ENCODE peak calls at places on chromosomes 1 and 21, in seven cellular contexts. E is naive thymus-derived CD4-positive, alpha-beta T cell; P is body of pancreas; I is transverse colon; V is IMR-90; O is pancreas; S is astrocyte. G is an unnamed sample.

GRCh38 chr21:29208666-29209059 is 78.2 kb downstream of the MAP3K7CL start:
- DNase-seq in V (peak; percentile 93), I (no peak), S (peak; percentile 96), O (no peak), P (no peak), E (no peak), G (no peak)

GRCh38 chr1:56965191-56965590 is 624 bp downstream of the C8B start:
- DNase-seq in I (no peak), O (no peak), E (no peak), V (no peak), S (no peak), P (no peak), G (no peak)

GRCh38 chr21:31872452-31873274 is at the start of gene HUNK:
- DNase-seq in S (peak; percentile 22), P (peak; percentile 73), I (peak; percentile 58), O (peak; percentile 81), E (no peak), V (peak; percentile 54), G (peak; percentile 42)

GRCh38 chr1:5763971-5764370 is 228.3 kb downstream of the NPHP4 start:
- DNase-seq in V (no peak), E (no peak), S (no peak), P (no peak), I (no peak), O (no peak), G (no peak)

GRCh38 chr1:31984419-31985347 is 29.0 kb upstream of the KHDRBS1 start:
- DNase-seq in E (no peak), P (no peak), I (no peak), S (peak; percentile 59), V (peak; percentile 63), O (no peak), G (no peak)

GRCh38 chr1:54160351-54160750 is 7.6 kb upstream of the CDCP2 start:
- DNase-seq in S (no peak), P (no peak), O (no peak), E (no peak), V (no peak), I (no peak), G (no peak)

GRCh38 chr1:165795894-165796293 is 27.2 kb upstream of the TMCO1 start:
- DNase-seq in E (no peak), I (no peak), V (no peak), S (no peak), P (no peak), O (no peak), G (no peak)

GRCh38 chr21:44755227-44755626 is 43.9 kb upstream of the TSPEAR start:
- DNase-seq in S (no peak), I (no peak), E (no peak), P (no peak), V (no peak), O (no peak), G (no peak)

GRCh38 chr1:214525535-214526019 is 25.8 kb downstream of the PTPN14 start:
- DNase-seq in V (peak; percentile 64), P (no peak), O (no peak), S (peak; percentile 86), E (no peak), I (no peak), G (no peak)

GRCh38 chr21:38631171-38631570 is 132.9 kb upstream of the ERG start:
- DNase-seq in O (no peak), I (no peak), S (peak; percentile 94), P (no peak), E (no peak), V (no peak), G (no peak)

GRCh38 chr1:23854568-23854967 is 13.5 kb downstream of the FUCA1 start:
- DNase-seq in O (no peak), E (no peak), V (no peak), I (no peak), P (no peak), S (no peak), G (no peak)

GRCh38 chr1:99751877-99752504 is 14.4 kb downstream of the FRRS1 start:
- DNase-seq in O (no peak), P (no peak), I (no peak), V (no peak), E (no peak), S (no peak), G (no peak)

GRCh38 chr1:97608272-97608671 is 312.6 kb downstream of the DPYD start:
- DNase-seq in I (no peak), O (no peak), P (no peak), S (no peak), V (no peak), E (no peak), G (no peak)

GRCh38 chr1:228228601-228229074 is 20.8 kb downstream of the OBSCN start:
- DNase-seq in P (no peak), V (peak; percentile 98), O (no peak), I (no peak), E (no peak), S (peak; percentile 80), G (no peak)

GRCh38 chr1:1361233-1361981 is 3.1 kb upstream of the MXRA8 start:
- DNase-seq in E (no peak), V (no peak), I (no peak), S (no peak), O (peak; percentile 12), P (no peak), G (peak; percentile 24)

GRCh38 chr21:35829014-35829525 is 231.3 kb downstream of the SETD4 start:
- DNase-seq in S (no peak), V (no peak), O (no peak), E (no peak), P (no peak), I (no peak), G (no peak)

GRCh38 chr1:84146375-84147032 is 2.4 kb downstream of the PRKACB start:
- DNase-seq in S (peak; percentile 75), I (no peak), O (no peak), E (no peak), V (peak; percentile 78), P (no peak), G (no peak)

GRCh38 chr21:18954415-18954972 is 550.9 kb upstream of the TMPRSS15 start:
- DNase-seq in P (no peak), V (no peak), O (no peak), S (no peak), E (no peak), I (no peak), G (no peak)

GRCh38 chr1:216887032-216887431 is 163.8 kb upstream of the ESRRG start:
- DNase-seq in I (no peak), E (no peak), S (peak; percentile 13), P (no peak), O (no peak), V (peak; percentile 64), G (no peak)

GRCh38 chr1:17892225-17892624 is 137.1 kb downstream of the ACTL8 start:
- DNase-seq in V (no peak), P (peak; percentile 75), O (peak; percentile 73), E (no peak), I (no peak), S (no peak), G (no peak)

GRCh38 chr21:45590246-45590725 is 48.0 kb upstream of the SLC19A1 start:
- DNase-seq in P (peak; percentile 78), I (peak; percentile 59), E (no peak), V (peak; percentile 19), S (no peak), O (peak; percentile 75), G (peak; percentile 47)

GRCh38 chr1:156781585-156782186 is 14.4 kb downstream of the PRCC start:
- DNase-seq in V (peak; percentile 67), S (peak; percentile 55), P (no peak), I (no peak), E (no peak), O (no peak), G (no peak)

GRCh38 chr1:109640285-109640865 is 15.5 kb upstream of the GSTM4 start:
- DNase-seq in I (peak; percentile 93), O (peak; percentile 74), E (peak; percentile 82), P (peak; percentile 92), V (peak; percentile 55), S (no peak), G (peak; percentile 78)

GRCh38 chr21:42840411-42841155 is 38.8 kb downstream of the WDR4 start:
- DNase-seq in E (no peak), I (no peak), V (no peak), S (no peak), P (no peak), O (no peak), G (peak; percentile 10)

GRCh38 chr1:42684139-42684538 is 1.9 kb downstream of the YBX1 start:
- DNase-seq in E (no peak), I (no peak), V (peak; percentile 16), O (no peak), P (no peak), S (no peak), G (no peak)

GRCh38 chr21:34933609-34934345 is 115.3 kb downstream of the RUNX1 start:
- DNase-seq in P (no peak), O (no peak), I (no peak), E (peak; percentile 72), V (no peak), S (no peak), G (no peak)

GRCh38 chr1:67935560-67935959 is 102.3 kb upstream of the GNG12 start:
- DNase-seq in O (no peak), V (peak; percentile 67), P (no peak), E (no peak), S (no peak), I (no peak), G (no peak)

GRCh38 chr21:45392206-45392971 is 12.6 kb upstream of the COL18A1 start:
- DNase-seq in V (no peak), O (peak; percentile 7), P (no peak), I (no peak), S (no peak), E (no peak), G (peak; percentile 11)

GRCh38 chr21:14712121-14712520 is 166.0 kb upstream of the SAMSN1 start:
- DNase-seq in P (no peak), I (no peak), E (no peak), S (no peak), O (no peak), V (no peak), G (no peak)

GRCh38 chr1:29719253-29719652 is 482.9 kb downstream of the PTPRU start:
- DNase-seq in S (peak; percentile 98), V (peak; percentile 19), I (no peak), E (no peak), P (no peak), O (no peak), G (no peak)
- H3K9me3 ChIP-seq in S (peaks cover 36% of the 10 kb centered on the region), V (peaks cover 9% of the 10 kb centered on the region), I (peaks cover 7% of the 10 kb centered on the region), E (no peaks in the 10 kb centered on the region), P (no peaks in the 10 kb centered on the region), O (no peaks in the 10 kb centered on the region), G (peaks cover 3% of the 10 kb centered on the region)

GRCh38 chr21:25489673-25490072 is 117.6 kb downstream of the MRPL39 start:
- DNase-seq in I (no peak), S (no peak), V (peak; percentile 28), P (no peak), O (no peak), E (no peak), G (no peak)
- H3K9me3 ChIP-seq in I (no peaks in the 10 kb centered on the region), S (no peaks in the 10 kb centered on the region), V (no peaks in the 10 kb centered on the region), P (no peaks in the 10 kb centered on the region), O (no peaks in the 10 kb centered on the region), E (no peaks in the 10 kb centered on the region), G (no peaks in the 10 kb centered on the region)

GRCh38 chr1:98644510-98644909 is 17.0 kb upstream of the SNX7 start:
- DNase-seq in S (no peak), P (no peak), I (no peak), O (no peak), V (no peak), E (no peak), G (no peak)
- H3K9me3 ChIP-seq in S (no peaks in the 10 kb centered on the region), P (no peaks in the 10 kb centered on the region), I (peaks cover 2% of the 10 kb centered on the region), O (no peaks in the 10 kb centered on the region), V (peaks cover 2% of the 10 kb centered on the region), E (no peaks in the 10 kb centered on the region), G (no peaks in the 10 kb centered on the region)

DNA sequence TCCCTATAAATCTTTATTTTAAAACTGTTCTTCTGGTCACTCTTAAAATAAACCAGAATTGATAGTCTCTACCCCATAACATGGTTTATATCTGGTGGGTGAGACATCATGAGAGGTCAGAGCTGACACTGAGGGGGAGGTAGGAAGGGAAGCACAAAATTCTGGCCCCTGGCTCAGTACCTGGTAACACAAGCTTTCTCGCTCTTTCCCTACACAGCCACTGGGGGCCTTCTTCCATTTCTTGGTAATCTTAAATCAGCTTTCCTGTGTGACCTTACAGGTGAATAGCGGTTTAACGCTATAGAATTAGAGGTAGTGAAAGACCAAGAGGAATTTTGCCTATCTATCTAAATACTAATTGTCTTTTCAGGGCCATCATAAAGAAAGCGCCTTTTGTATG is 5.4 kb downstream of the CRNN start:
- DNase-seq in O (no peak), V (no peak), E (no peak), P (no peak), I (no peak), S (no peak), G (no peak)
- H3K9me3 ChIP-seq in O (no peaks in the 10 kb centered on the region), V (no peaks in the 10 kb centered on the region), E (no peaks in the 10 kb centered on the region), P (no peaks in the 10 kb centered on the region), I (no peaks in the 10 kb centered on the region), S (no peaks in the 10 kb centered on the region), G (no peaks in the 10 kb centered on the region)

G was measured in uterus.